ENCODE peak calls at places on chromosomes 2 and 18, in five cellular contexts. One of them, this sample, is unnamed.

GRCh38 chr2:128642316-128642715 is 323.6 kb upstream of the HS6ST1 start:
- DNase-seq in OCI-LY7: no peak
- DNase-seq in astrocyte of the spinal cord: no peak
- DNase-seq in HFF-Myc: no peak
- DNase-seq in cardiac fibroblast: no peak
- DNase-seq in this sample: no peak

GRCh38 chr2:241081190-241081642 is 20.9 kb downstream of the MTERF4 start:
- DNase-seq in OCI-LY7: no peak
- DNase-seq in cardiac fibroblast: no peak
- DNase-seq in astrocyte of the spinal cord: no peak
- DNase-seq in HFF-Myc: no peak
- DNase-seq in this sample: no peak

GRCh38 chr2:157497603-157498314 is 53.9 kb upstream of the CYTIP start:
- DNase-seq in astrocyte of the spinal cord: peak; percentile 48
- DNase-seq in HFF-Myc: peak; percentile 11
- DNase-seq in OCI-LY7: peak; percentile 69
- DNase-seq in cardiac fibroblast: peak; percentile 59
- DNase-seq in this sample: peak; percentile 50

GRCh38 chr2:29175338-29175737 is 60.1 kb downstream of the CLIP4 start:
- DNase-seq in cardiac fibroblast: no peak
- DNase-seq in astrocyte of the spinal cord: no peak
- DNase-seq in HFF-Myc: no peak
- DNase-seq in OCI-LY7: no peak
- DNase-seq in this sample: no peak

GRCh38 chr18:8730080-8730827 is 24.9 kb downstream of the MTCL1 start:
- DNase-seq in OCI-LY7: no peak
- DNase-seq in astrocyte of the spinal cord: peak; percentile 93
- DNase-seq in cardiac fibroblast: peak; percentile 93
- DNase-seq in HFF-Myc: no peak
- DNase-seq in this sample: peak; percentile 97

GRCh38 chr2:239472220-239472775 is 71.5 kb upstream of the HDAC4 start:
- DNase-seq in cardiac fibroblast: no peak
- DNase-seq in astrocyte of the spinal cord: no peak
- DNase-seq in OCI-LY7: no peak
- DNase-seq in HFF-Myc: no peak
- DNase-seq in this sample: no peak

GRCh38 chr2:10835052-10835970 is 22.7 kb upstream of the PDIA6 start:
- DNase-seq in OCI-LY7: peak; percentile 57
- DNase-seq in HFF-Myc: no peak
- DNase-seq in astrocyte of the spinal cord: peak; percentile 24
- DNase-seq in cardiac fibroblast: peak; percentile 54
- DNase-seq in this sample: peak; percentile 45

GRCh38 chr2:138307099-138307498 is 194.5 kb upstream of the SPOPL start:
- DNase-seq in HFF-Myc: no peak
- DNase-seq in cardiac fibroblast: no peak
- DNase-seq in astrocyte of the spinal cord: no peak
- DNase-seq in OCI-LY7: no peak
- DNase-seq in this sample: no peak

GRCh38 chr2:176155341-176156044 is 1.6 kb upstream of the HOXD3 start:
- DNase-seq in astrocyte of the spinal cord: no peak
- DNase-seq in HFF-Myc: no peak
- DNase-seq in cardiac fibroblast: no peak
- DNase-seq in OCI-LY7: no peak
- DNase-seq in this sample: no peak

GRCh38 chr2:151027147-151027546 is 234.5 kb downstream of the RBM43 start:
- DNase-seq in astrocyte of the spinal cord: no peak
- DNase-seq in HFF-Myc: no peak
- DNase-seq in cardiac fibroblast: no peak
- DNase-seq in OCI-LY7: no peak
- DNase-seq in this sample: peak; percentile 51

GRCh38 chr2:142286618-142287017 is 155.8 kb upstream of the LRP1B start:
- DNase-seq in cardiac fibroblast: no peak
- DNase-seq in astrocyte of the spinal cord: no peak
- DNase-seq in HFF-Myc: no peak
- DNase-seq in OCI-LY7: peak; percentile 38
- DNase-seq in this sample: no peak
- TF ChIP-seq CTCF in cardiac fibroblast: no peak
- TF ChIP-seq CTCF in astrocyte of the spinal cord: peak; percentile 36
- TF ChIP-seq CTCF in HFF-Myc: peak; percentile 48
- TF ChIP-seq CTCF in OCI-LY7: peak; percentile 80
- TF ChIP-seq CTCF in this sample: peak; percentile 19

GRCh38 chr2:23460983-23461382 is 76.0 kb downstream of the KLHL29 start:
- DNase-seq in astrocyte of the spinal cord: no peak
- DNase-seq in HFF-Myc: no peak
- DNase-seq in OCI-LY7: no peak
- DNase-seq in cardiac fibroblast: no peak
- DNase-seq in this sample: no peak
- H3K4me3 ChIP-seq in astrocyte of the spinal cord: no peak overlapping the region
- H3K4me3 ChIP-seq in HFF-Myc: no peak overlapping the region
- H3K4me3 ChIP-seq in OCI-LY7: no peak overlapping the region
- H3K4me3 ChIP-seq in cardiac fibroblast: no peak overlapping the region
- H3K4me3 ChIP-seq in this sample: no peak overlapping the region

DNA sequence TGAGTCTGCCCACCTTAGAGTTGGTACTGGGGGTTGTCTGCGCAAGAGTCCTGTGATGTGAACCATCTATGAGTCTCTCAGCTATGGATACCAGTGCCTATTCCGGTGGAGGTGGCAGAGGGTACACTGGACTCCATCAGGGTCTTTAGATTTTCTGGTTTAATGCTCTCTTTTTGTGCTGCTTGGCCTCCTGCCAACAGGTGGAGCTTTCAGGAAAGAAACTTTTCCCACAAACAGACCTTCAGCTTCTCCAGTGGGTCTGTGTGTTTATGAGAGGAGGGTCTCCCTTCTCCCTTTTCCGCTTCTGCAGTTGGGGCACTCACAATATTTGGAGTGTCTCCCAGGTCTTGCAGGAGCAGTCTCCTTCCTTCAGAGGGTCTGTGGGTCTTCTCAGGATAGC is 1721.9 kb upstream of the SLC39A10 start:
- DNase-seq in OCI-LY7: no peak
- DNase-seq in astrocyte of the spinal cord: no peak
- DNase-seq in HFF-Myc: no peak
- DNase-seq in cardiac fibroblast: no peak
- DNase-seq in this sample: no peak
- TF ChIP-seq CTCF in OCI-LY7: no peak
- TF ChIP-seq CTCF in astrocyte of the spinal cord: no peak
- TF ChIP-seq CTCF in HFF-Myc: no peak
- TF ChIP-seq CTCF in cardiac fibroblast: no peak
- TF ChIP-seq CTCF in this sample: no peak

GRCh38 chr2:202908186-202908585 is 3.3 kb downstream of the WDR12 start:
- DNase-seq in OCI-LY7: no peak
- DNase-seq in cardiac fibroblast: no peak
- DNase-seq in astrocyte of the spinal cord: no peak
- DNase-seq in HFF-Myc: no peak
- DNase-seq in this sample: no peak
- H3K4me3 ChIP-seq in OCI-LY7: no peak overlapping the region
- H3K4me3 ChIP-seq in cardiac fibroblast: no peak overlapping the region
- H3K4me3 ChIP-seq in astrocyte of the spinal cord: no peak overlapping the region
- H3K4me3 ChIP-seq in HFF-Myc: no peak overlapping the region
- H3K4me3 ChIP-seq in this sample: no peak overlapping the region

DNA sequence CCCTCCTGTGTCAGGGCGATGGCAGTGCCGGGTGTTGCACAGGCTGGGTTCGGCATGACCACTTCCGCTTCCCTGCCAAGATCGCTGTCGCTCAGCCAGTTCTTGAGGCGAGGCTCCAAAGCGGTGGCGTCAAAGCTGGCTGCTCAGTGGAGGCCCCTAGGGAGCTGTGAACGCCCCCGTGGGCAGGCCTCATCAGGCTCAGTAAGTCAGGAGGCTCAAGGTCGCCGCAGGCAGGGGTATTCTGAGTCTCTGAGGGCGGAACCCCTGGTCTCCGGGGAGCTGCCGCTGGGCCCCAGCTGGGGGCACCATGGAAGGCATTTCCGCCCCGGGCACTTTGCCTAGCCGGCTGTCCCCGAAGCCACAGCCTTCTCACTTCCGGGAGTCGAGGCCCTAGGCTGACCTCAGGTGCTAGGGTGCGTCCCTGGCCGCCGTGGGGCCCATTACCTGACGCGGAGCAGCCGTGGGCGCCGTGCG is 210.4 kb downstream of the SOCS6 start:
- DNase-seq in OCI-LY7: no peak
- DNase-seq in cardiac fibroblast: no peak
- DNase-seq in astrocyte of the spinal cord: no peak
- DNase-seq in HFF-Myc: no peak
- DNase-seq in this sample: no peak
- TF ChIP-seq CTCF in OCI-LY7: no peak
- TF ChIP-seq CTCF in cardiac fibroblast: no peak
- TF ChIP-seq CTCF in astrocyte of the spinal cord: no peak
- TF ChIP-seq CTCF in HFF-Myc: no peak
- TF ChIP-seq CTCF in this sample: no peak

GRCh38 chr18:49020129-49020528 is 69.4 kb upstream of the SMAD7 start:
- DNase-seq in astrocyte of the spinal cord: no peak
- DNase-seq in HFF-Myc: no peak
- DNase-seq in cardiac fibroblast: no peak
- DNase-seq in OCI-LY7: no peak
- DNase-seq in this sample: no peak
- H3K4me3 ChIP-seq in astrocyte of the spinal cord: no peak overlapping the region
- H3K4me3 ChIP-seq in HFF-Myc: no peak overlapping the region
- H3K4me3 ChIP-seq in cardiac fibroblast: no peak overlapping the region
- H3K4me3 ChIP-seq in OCI-LY7: no peak overlapping the region
- H3K4me3 ChIP-seq in this sample: no peak overlapping the region

GRCh38 chr18:60826346-60826745 is 453.8 kb upstream of the MC4R start:
- DNase-seq in astrocyte of the spinal cord: no peak
- DNase-seq in HFF-Myc: no peak
- DNase-seq in cardiac fibroblast: no peak
- DNase-seq in OCI-LY7: no peak
- DNase-seq in this sample: no peak
- TF ChIP-seq CTCF in astrocyte of the spinal cord: no peak
- TF ChIP-seq CTCF in HFF-Myc: no peak
- TF ChIP-seq CTCF in cardiac fibroblast: no peak
- TF ChIP-seq CTCF in OCI-LY7: no peak
- TF ChIP-seq CTCF in this sample: peak; percentile 10

GRCh38 chr18:32803571-32803970 is 30.7 kb upstream of the KLHL14 start:
- DNase-seq in HFF-Myc: no peak
- DNase-seq in cardiac fibroblast: no peak
- DNase-seq in OCI-LY7: peak; percentile 90
- DNase-seq in astrocyte of the spinal cord: no peak
- DNase-seq in this sample: no peak

GRCh38 chr18:32801236-32801635 is 28.4 kb upstream of the KLHL14 start:
- DNase-seq in cardiac fibroblast: no peak
- DNase-seq in astrocyte of the spinal cord: no peak
- DNase-seq in OCI-LY7: no peak
- DNase-seq in HFF-Myc: no peak
- DNase-seq in this sample: no peak

GRCh38 chr18:32802606-32803451 is 30.0 kb upstream of the KLHL14 start:
- DNase-seq in OCI-LY7: peak; percentile 73
- DNase-seq in astrocyte of the spinal cord: no peak
- DNase-seq in HFF-Myc: no peak
- DNase-seq in cardiac fibroblast: no peak
- DNase-seq in this sample: no peak

GRCh38 chr18:32805354-32805753 is 32.5 kb upstream of the KLHL14 start:
- DNase-seq in cardiac fibroblast: no peak
- DNase-seq in HFF-Myc: no peak
- DNase-seq in OCI-LY7: no peak
- DNase-seq in astrocyte of the spinal cord: no peak
- DNase-seq in this sample: no peak

GRCh38 chr18:32804126-32804888 is 31.5 kb upstream of the KLHL14 start:
- DNase-seq in astrocyte of the spinal cord: no peak
- DNase-seq in cardiac fibroblast: no peak
- DNase-seq in OCI-LY7: peak; percentile 39
- DNase-seq in HFF-Myc: no peak
- DNase-seq in this sample: no peak
- H3K4me3 ChIP-seq in astrocyte of the spinal cord: no peak overlapping the region
- H3K4me3 ChIP-seq in cardiac fibroblast: no peak overlapping the region
- H3K4me3 ChIP-seq in OCI-LY7: peak overlapping the region; percentile 58
- H3K4me3 ChIP-seq in HFF-Myc: no peak overlapping the region
- H3K4me3 ChIP-seq in this sample: no peak overlapping the region

GRCh38 chr2:218727502-218728165 is 17.0 kb downstream of the TTLL4 start:
- DNase-seq in HFF-Myc: no peak
- DNase-seq in OCI-LY7: peak; percentile 11
- DNase-seq in cardiac fibroblast: peak; percentile 67
- DNase-seq in astrocyte of the spinal cord: peak; percentile 32
- DNase-seq in this sample: peak; percentile 53
- TF ChIP-seq CTCF in HFF-Myc: peak; percentile 24
- TF ChIP-seq CTCF in OCI-LY7: peak; percentile 69
- TF ChIP-seq CTCF in cardiac fibroblast: peak; percentile 52
- TF ChIP-seq CTCF in astrocyte of the spinal cord: peak; percentile 40
- TF ChIP-seq CTCF in this sample: peak; percentile 43